ENCODE peak calls at places on chromosomes 11 and 22, in six cellular contexts. A is fibroblast of the conjunctiva; J is RPMI7951; M is activated CD8-positive, alpha-beta memory T cell treated with anti-CD3 and anti-CD28 coated beads for 48 hours; S is foreskin melanocyte; B is stimulated activated CD4-positive, alpha-beta T cell treated with anti-CD3 and anti-CD28 coated beads, Interleukin-1b, Interleukin-23, amount 100 ng/mL, for 24 hours. Z is an unnamed sample.

GRCh38 chr11:35303596-35304392 is 115.6 kb downstream of the SLC1A2 start:
- DNase-seq in B (no peak), M (no peak), J (peak), S (no peak), A (peak), Z (peak)

GRCh38 chr11:2820976-2821375 is 64.6 kb downstream of the CDKN1C start:
- DNase-seq in S (no peak), M (no peak), B (no peak), A (no peak), J (no peak), Z (no peak)

GRCh38 chr11:64739871-64740270 is 4.1 kb downstream of the RASGRP2 start:
- DNase-seq in S (no peak), A (no peak), J (no peak), B (no peak), M (no peak), Z (no peak)

GRCh38 chr11:119937412-119937811 is 200.5 kb downstream of the TRIM29 start:
- DNase-seq in S (no peak), A (no peak), B (no peak), M (no peak), J (no peak), Z (no peak)

GRCh38 chr11:45473491-45473890 is 187.3 kb upstream of the SYT13 start:
- DNase-seq in A (no peak), B (no peak), S (no peak), M (no peak), J (no peak), Z (no peak)

GRCh38 chr11:46072172-46072964 is 48.9 kb downstream of the PHF21A start:
- DNase-seq in A (no peak), M (no peak), S (no peak), J (no peak), B (no peak), Z (no peak)

GRCh38 chr22:42897960-42898359 is 40.9 kb upstream of the ARFGAP3 start:
- DNase-seq in S (no peak), B (no peak), J (no peak), A (no peak), M (no peak), Z (no peak)

GRCh38 chr22:19761500-19762314 is 1.1 kb downstream of the TBX1 start:
- DNase-seq in A (no peak), B (no peak), M (no peak), S (no peak), J (no peak), Z (no peak)

GRCh38 chr22:48535868-48536690 is 1291.6 kb downstream of the BRD1 start:
- DNase-seq in M (no peak), S (no peak), B (no peak), J (no peak), A (no peak), Z (no peak)

GRCh38 chr22:20422271-20422958 is 15.2 kb downstream of the SCARF2 start:
- DNase-seq in M (no peak), J (peak), A (peak), S (no peak), B (no peak), Z (no peak)

GRCh38 chr11:9943346-9944110 is 279.7 kb downstream of the SWAP70 start:
- DNase-seq in J (peak), B (no peak), S (peak), M (no peak), A (peak), Z (peak)